ENCODE peak calls at places on chromosomes 7 and 10, in nine cellular contexts. One of them, this sample, is unnamed.
A peak's percentile ranks its signal among the peaks of the same experiment; 100 is the strongest.

GRCh38 chr10:99870051-99870730 is 87.8 kb downstream of the ABCC2 start:
- DNase-seq in psoas muscle: no peak
- DNase-seq in keratinocyte: no peak
- DNase-seq in upper lobe of right lung: no peak
- DNase-seq in AG09309: no peak
- DNase-seq in body of pancreas: no peak
- DNase-seq in cardiac fibroblast: no peak
- DNase-seq in fibroblast of pulmonary artery: no peak
- DNase-seq in HCT116: no peak
- DNase-seq in this sample: no peak

GRCh38 chr10:80465839-80466590 is 11.9 kb downstream of the TSPAN14 start:
- DNase-seq in psoas muscle: no peak
- DNase-seq in keratinocyte: no peak
- DNase-seq in upper lobe of right lung: no peak
- DNase-seq in AG09309: no peak
- DNase-seq in body of pancreas: no peak
- DNase-seq in cardiac fibroblast: no peak
- DNase-seq in fibroblast of pulmonary artery: no peak
- DNase-seq in HCT116: no peak
- DNase-seq in this sample: no peak

GRCh38 chr7:50782376-50783208 is at the start of gene GRB10:
- DNase-seq in psoas muscle: peak; percentile 55
- DNase-seq in keratinocyte: no peak
- DNase-seq in upper lobe of right lung: peak; percentile 72
- DNase-seq in AG09309: no peak
- DNase-seq in body of pancreas: peak; percentile 72
- DNase-seq in cardiac fibroblast: peak; percentile 42
- DNase-seq in fibroblast of pulmonary artery: peak; percentile 36
- DNase-seq in HCT116: no peak
- DNase-seq in this sample: no peak

GRCh38 chr10:98391578-98391991 is 23.4 kb downstream of the PYROXD2 start:
- DNase-seq in psoas muscle: peak; percentile 70
- DNase-seq in keratinocyte: no peak
- DNase-seq in upper lobe of right lung: no peak
- DNase-seq in AG09309: no peak
- DNase-seq in body of pancreas: peak; percentile 13
- DNase-seq in cardiac fibroblast: peak; percentile 60
- DNase-seq in fibroblast of pulmonary artery: peak; percentile 44
- DNase-seq in HCT116: no peak
- DNase-seq in this sample: no peak

GRCh38 chr10:20990604-20991003 is 93.5 kb upstream of the NEBL start:
- DNase-seq in psoas muscle: no peak
- DNase-seq in keratinocyte: no peak
- DNase-seq in upper lobe of right lung: no peak
- DNase-seq in AG09309: no peak
- DNase-seq in body of pancreas: no peak
- DNase-seq in cardiac fibroblast: peak; percentile 55
- DNase-seq in fibroblast of pulmonary artery: peak; percentile 48
- DNase-seq in HCT116: no peak
- DNase-seq in this sample: no peak

GRCh38 chr7:143299840-143300239 is 11.7 kb downstream of the CASP2 start:
- DNase-seq in psoas muscle: no peak
- DNase-seq in keratinocyte: no peak
- DNase-seq in upper lobe of right lung: no peak
- DNase-seq in AG09309: no peak
- DNase-seq in body of pancreas: peak; percentile 52
- DNase-seq in cardiac fibroblast: no peak
- DNase-seq in fibroblast of pulmonary artery: no peak
- DNase-seq in HCT116: peak; percentile 23
- DNase-seq in this sample: no peak

GRCh38 chr10:80700252-80700651 is 162.6 kb downstream of the SH2D4B start:
- DNase-seq in psoas muscle: no peak
- DNase-seq in keratinocyte: no peak
- DNase-seq in upper lobe of right lung: no peak
- DNase-seq in AG09309: no peak
- DNase-seq in body of pancreas: no peak
- DNase-seq in cardiac fibroblast: no peak
- DNase-seq in fibroblast of pulmonary artery: no peak
- DNase-seq in HCT116: no peak
- DNase-seq in this sample: no peak

GRCh38 chr10:511101-511848 is 178.2 kb downstream of the DIP2C start:
- DNase-seq in psoas muscle: peak; percentile 93
- DNase-seq in keratinocyte: peak; percentile 58
- DNase-seq in upper lobe of right lung: peak; percentile 96
- DNase-seq in AG09309: peak; percentile 81
- DNase-seq in body of pancreas: peak; percentile 93
- DNase-seq in cardiac fibroblast: peak; percentile 97
- DNase-seq in fibroblast of pulmonary artery: peak; percentile 96
- DNase-seq in HCT116: peak; percentile 83
- DNase-seq in this sample: peak; percentile 22

GRCh38 chr10:104123397-104123796 is 1.4 kb downstream of the SFR1 start:
- DNase-seq in psoas muscle: no peak
- DNase-seq in keratinocyte: no peak
- DNase-seq in upper lobe of right lung: no peak
- DNase-seq in AG09309: no peak
- DNase-seq in body of pancreas: no peak
- DNase-seq in cardiac fibroblast: peak; percentile 53
- DNase-seq in fibroblast of pulmonary artery: peak; percentile 49
- DNase-seq in HCT116: no peak
- DNase-seq in this sample: no peak
- TF ChIP-seq CTCF in psoas muscle: peak; percentile 10
- TF ChIP-seq CTCF in keratinocyte: no peak
- TF ChIP-seq CTCF in upper lobe of right lung: peak; percentile 13
- TF ChIP-seq CTCF in AG09309: peak; percentile 44
- TF ChIP-seq CTCF in body of pancreas: no peak
- TF ChIP-seq CTCF in cardiac fibroblast: peak; percentile 34
- TF ChIP-seq CTCF in fibroblast of pulmonary artery: peak; percentile 48
- TF ChIP-seq CTCF in HCT116: no peak
- TF ChIP-seq CTCF in this sample: peak; percentile 38

DNA sequence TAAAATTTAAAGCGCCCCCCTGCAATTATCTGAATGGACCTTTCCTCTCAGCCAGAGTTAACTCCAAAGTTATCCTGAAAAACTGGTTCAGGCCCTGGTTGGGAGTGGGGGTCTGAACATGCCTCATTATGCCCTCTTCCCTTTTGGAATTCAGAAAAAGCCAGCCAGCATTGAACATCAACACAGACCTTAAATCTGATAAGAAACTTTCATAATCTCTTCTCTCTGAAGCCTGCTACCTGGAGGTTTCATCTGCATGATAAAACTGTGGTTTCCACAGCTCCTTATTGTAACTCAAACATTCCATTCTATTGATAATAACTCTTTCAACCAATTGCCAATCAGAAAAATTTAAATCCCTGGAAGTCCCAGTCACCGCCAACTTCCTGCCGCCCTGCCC is 133.3 kb downstream of the ARL4A start:
- DNase-seq in psoas muscle: no peak
- DNase-seq in keratinocyte: no peak
- DNase-seq in upper lobe of right lung: no peak
- DNase-seq in AG09309: no peak
- DNase-seq in body of pancreas: no peak
- DNase-seq in cardiac fibroblast: no peak
- DNase-seq in fibroblast of pulmonary artery: no peak
- DNase-seq in HCT116: no peak
- DNase-seq in this sample: no peak
- H3K4me3 ChIP-seq in psoas muscle: no peak overlapping the region
- H3K4me3 ChIP-seq in keratinocyte: no peak overlapping the region
- H3K4me3 ChIP-seq in upper lobe of right lung: no peak overlapping the region
- H3K4me3 ChIP-seq in AG09309: no peak overlapping the region
- H3K4me3 ChIP-seq in body of pancreas: no peak overlapping the region
- H3K4me3 ChIP-seq in cardiac fibroblast: no peak overlapping the region
- H3K4me3 ChIP-seq in fibroblast of pulmonary artery: no peak overlapping the region
- H3K4me3 ChIP-seq in HCT116: no peak overlapping the region
- H3K4me3 ChIP-seq in this sample: no peak overlapping the region

GRCh38 chr10:104650072-104650471 is 9.0 kb downstream of the SORCS3 start:
- DNase-seq in psoas muscle: no peak
- DNase-seq in keratinocyte: no peak
- DNase-seq in upper lobe of right lung: no peak
- DNase-seq in AG09309: no peak
- DNase-seq in body of pancreas: no peak
- DNase-seq in cardiac fibroblast: no peak
- DNase-seq in fibroblast of pulmonary artery: no peak
- DNase-seq in HCT116: no peak
- DNase-seq in this sample: no peak
- TF ChIP-seq CTCF in psoas muscle: no peak
- TF ChIP-seq CTCF in keratinocyte: peak; percentile 10
- TF ChIP-seq CTCF in upper lobe of right lung: peak; percentile 15
- TF ChIP-seq CTCF in AG09309: peak; percentile 31
- TF ChIP-seq CTCF in body of pancreas: peak; percentile 5
- TF ChIP-seq CTCF in cardiac fibroblast: no peak
- TF ChIP-seq CTCF in fibroblast of pulmonary artery: no peak
- TF ChIP-seq CTCF in HCT116: peak; percentile 38
- TF ChIP-seq CTCF in this sample: no peak

DNA sequence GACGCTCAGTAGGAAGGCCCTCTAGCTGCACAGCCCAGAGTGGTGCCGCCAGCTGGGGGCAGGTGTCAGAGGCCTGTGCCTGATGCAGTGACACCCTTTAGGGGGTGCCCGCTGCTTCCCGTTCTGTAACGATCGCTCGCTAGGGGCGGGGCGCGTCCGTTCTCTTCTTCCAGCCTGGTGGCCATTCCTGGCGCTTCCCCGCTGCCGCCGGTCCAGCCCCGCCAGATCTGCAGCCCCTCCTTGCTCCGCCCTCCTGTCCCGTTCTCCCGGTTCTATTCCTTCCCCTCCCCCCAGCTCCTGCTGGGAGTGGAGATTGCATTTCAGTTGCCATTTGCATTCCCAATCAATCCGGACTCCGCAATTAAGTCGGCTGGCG is 39.2 kb downstream of the AGAP3 start:
- DNase-seq in psoas muscle: no peak
- DNase-seq in keratinocyte: no peak
- DNase-seq in upper lobe of right lung: no peak
- DNase-seq in AG09309: no peak
- DNase-seq in body of pancreas: peak; percentile 31
- DNase-seq in cardiac fibroblast: no peak
- DNase-seq in fibroblast of pulmonary artery: no peak
- DNase-seq in HCT116: no peak
- DNase-seq in this sample: no peak
- H3K4me3 ChIP-seq in psoas muscle: peak overlapping the region; percentile 64
- H3K4me3 ChIP-seq in keratinocyte: peak overlapping the region; percentile 37
- H3K4me3 ChIP-seq in upper lobe of right lung: peak overlapping the region; percentile 19
- H3K4me3 ChIP-seq in AG09309: peak overlapping the region; percentile 16
- H3K4me3 ChIP-seq in body of pancreas: no peak overlapping the region
- H3K4me3 ChIP-seq in cardiac fibroblast: peak overlapping the region; percentile 41
- H3K4me3 ChIP-seq in fibroblast of pulmonary artery: no peak overlapping the region
- H3K4me3 ChIP-seq in HCT116: no peak overlapping the region
- H3K4me3 ChIP-seq in this sample: peak overlapping the region; percentile 26

DNA sequence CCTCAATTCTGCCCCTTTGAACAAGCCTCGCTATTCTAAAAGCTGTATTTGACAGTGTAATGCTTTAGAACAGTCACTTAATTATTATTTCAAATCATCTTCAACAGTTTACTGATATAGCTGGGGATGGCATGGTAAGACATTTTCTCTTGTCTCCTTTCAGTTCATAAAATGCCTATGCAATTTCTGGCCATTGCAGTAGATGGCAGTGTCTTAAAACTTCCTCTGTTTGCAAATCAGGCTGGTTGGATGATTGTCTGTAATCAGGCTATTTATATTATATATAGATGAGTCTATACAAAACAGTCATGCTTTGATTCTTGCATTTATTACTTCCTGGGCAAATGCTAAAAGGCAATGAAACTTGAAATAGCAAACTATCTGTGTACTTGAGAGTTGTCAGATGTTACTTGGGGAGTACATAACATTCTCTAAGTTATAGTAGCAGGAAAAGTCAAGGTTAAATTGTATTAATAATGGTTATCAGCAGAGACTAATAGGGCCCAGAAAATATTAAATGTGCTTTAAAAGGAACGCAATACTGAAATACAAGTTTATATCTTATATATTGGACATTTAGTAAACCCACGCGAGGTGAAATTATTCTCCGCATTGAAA is 55.5 kb upstream of the LHFPL3 start:
- DNase-seq in psoas muscle: no peak
- DNase-seq in keratinocyte: no peak
- DNase-seq in upper lobe of right lung: no peak
- DNase-seq in AG09309: peak; percentile 17
- DNase-seq in body of pancreas: peak; percentile 17
- DNase-seq in cardiac fibroblast: peak; percentile 55
- DNase-seq in fibroblast of pulmonary artery: peak; percentile 60
- DNase-seq in HCT116: peak; percentile 26
- DNase-seq in this sample: no peak
- TF ChIP-seq CTCF in psoas muscle: peak; percentile 20
- TF ChIP-seq CTCF in keratinocyte: no peak
- TF ChIP-seq CTCF in upper lobe of right lung: peak; percentile 37
- TF ChIP-seq CTCF in AG09309: peak; percentile 61
- TF ChIP-seq CTCF in body of pancreas: peak; percentile 56
- TF ChIP-seq CTCF in cardiac fibroblast: peak; percentile 74
- TF ChIP-seq CTCF in fibroblast of pulmonary artery: peak; percentile 68
- TF ChIP-seq CTCF in HCT116: peak; percentile 45
- TF ChIP-seq CTCF in this sample: peak; percentile 60

DNA sequence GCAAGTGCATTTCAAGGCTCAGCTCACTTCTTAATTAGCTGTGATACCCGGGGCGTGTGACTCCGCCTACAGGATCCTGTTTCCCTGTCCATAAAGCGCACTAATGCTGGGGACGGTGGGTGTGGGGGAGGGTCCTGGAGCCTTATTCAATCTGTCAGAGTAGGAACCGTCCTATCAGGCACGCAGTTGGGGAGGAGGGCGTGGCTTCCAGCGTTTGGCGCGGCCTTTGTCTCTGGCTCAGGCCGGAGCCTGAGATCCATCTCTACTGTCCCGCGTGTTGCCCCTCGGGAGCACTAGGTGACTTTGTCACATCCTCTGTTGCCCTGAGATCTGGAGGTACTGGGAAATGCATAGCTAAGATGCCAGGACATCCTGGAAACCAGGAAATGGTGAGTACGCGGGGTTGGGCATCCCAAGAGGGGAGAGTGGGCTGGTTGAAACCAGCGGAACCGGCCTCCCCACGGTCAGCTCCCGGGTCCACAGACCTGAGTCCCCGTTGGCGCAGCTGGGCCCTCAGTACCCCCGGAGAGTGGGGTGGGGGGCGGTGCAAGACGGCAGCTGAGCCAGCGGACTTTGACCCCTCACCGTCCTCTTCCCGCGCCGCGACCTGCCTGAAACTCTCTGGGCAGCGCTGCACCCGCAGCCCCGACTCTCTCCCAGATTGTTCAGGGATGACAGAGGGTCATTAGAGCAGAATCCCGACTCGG is 104.4 kb upstream of the ZNF92 start:
- DNase-seq in psoas muscle: no peak
- DNase-seq in keratinocyte: no peak
- DNase-seq in upper lobe of right lung: peak; percentile 59
- DNase-seq in AG09309: no peak
- DNase-seq in body of pancreas: peak; percentile 24
- DNase-seq in cardiac fibroblast: peak; percentile 16
- DNase-seq in fibroblast of pulmonary artery: peak; percentile 22
- DNase-seq in HCT116: peak; percentile 75
- DNase-seq in this sample: no peak
- H3K4me3 ChIP-seq in psoas muscle: peak overlapping the region; percentile 42
- H3K4me3 ChIP-seq in keratinocyte: peak overlapping the region; percentile 25
- H3K4me3 ChIP-seq in upper lobe of right lung: peak overlapping the region; percentile 8
- H3K4me3 ChIP-seq in AG09309: peak overlapping the region; percentile 29
- H3K4me3 ChIP-seq in body of pancreas: peak overlapping the region; percentile 7
- H3K4me3 ChIP-seq in cardiac fibroblast: peak overlapping the region; percentile 14
- H3K4me3 ChIP-seq in fibroblast of pulmonary artery: peak overlapping the region; percentile 29
- H3K4me3 ChIP-seq in HCT116: peak overlapping the region; percentile 65
- H3K4me3 ChIP-seq in this sample: peak overlapping the region; percentile 17

DNA sequence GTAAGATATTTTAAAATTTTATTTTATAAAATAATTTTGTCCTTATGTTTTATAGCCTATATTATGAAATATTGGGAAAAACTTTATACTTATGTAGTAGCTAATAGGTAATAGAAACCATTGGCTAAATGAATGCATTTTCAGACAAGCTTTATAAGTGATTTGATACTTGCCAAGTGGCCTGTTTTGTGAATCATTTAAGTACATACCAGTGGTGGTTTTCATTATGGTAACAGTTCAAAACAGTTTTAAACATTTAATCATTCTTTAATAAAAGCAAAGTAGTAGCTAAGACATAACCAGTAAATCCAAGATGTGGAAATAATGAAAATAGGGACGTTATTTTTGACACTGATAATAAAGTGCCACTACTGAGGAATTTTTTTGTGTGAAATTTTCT is 182.2 kb downstream of the PHF14 start:
- DNase-seq in psoas muscle: no peak
- DNase-seq in keratinocyte: no peak
- DNase-seq in upper lobe of right lung: no peak
- DNase-seq in AG09309: peak; percentile 4
- DNase-seq in body of pancreas: no peak
- DNase-seq in cardiac fibroblast: no peak
- DNase-seq in fibroblast of pulmonary artery: no peak
- DNase-seq in HCT116: no peak
- DNase-seq in this sample: peak; percentile 4
- TF ChIP-seq CTCF in psoas muscle: no peak
- TF ChIP-seq CTCF in keratinocyte: no peak
- TF ChIP-seq CTCF in upper lobe of right lung: no peak
- TF ChIP-seq CTCF in AG09309: no peak
- TF ChIP-seq CTCF in body of pancreas: no peak
- TF ChIP-seq CTCF in cardiac fibroblast: no peak
- TF ChIP-seq CTCF in fibroblast of pulmonary artery: no peak
- TF ChIP-seq CTCF in HCT116: no peak
- TF ChIP-seq CTCF in this sample: no peak

This sample was measured in BJ.